ENCODE peak calls at places on chromosomes 16 and 17, in five cellular contexts. V is CD4-positive, alpha-beta T cell; Q is neural progenitor cell; E is psoas muscle; K is caudate nucleus. M is an unnamed sample.
A peak's percentile ranks its signal among the peaks of the same experiment; 100 is the strongest.

GRCh38 chr17:45791935-45792334 is 7.8 kb downstream of the CRHR1 start:
- DNase-seq in Q (no peak), K (no peak), E (no peak), V (no peak), M (no peak)

GRCh38 chr16:67177743-67178699 is 5.7 kb downstream of the MATCAP1 start:
- DNase-seq in E (peak; percentile 69), K (peak; percentile 70), Q (peak; percentile 87), V (peak; percentile 35), M (peak; percentile 43)

GRCh38 chr16:78505544-78506371 is 406.3 kb downstream of the WWOX start:
- DNase-seq in Q (no peak), K (peak; percentile 38), V (no peak), E (peak; percentile 82), M (no peak)

GRCh38 chr16:20763461-20764232 is at the start of gene ACSM3:
- DNase-seq in E (no peak), Q (peak; percentile 52), V (peak; percentile 58), K (no peak), M (peak; percentile 63)

GRCh38 chr16:7605812-7606211 is 273.2 kb downstream of the RBFOX1 start:
- DNase-seq in K (no peak), E (no peak), V (no peak), Q (no peak), M (no peak)

GRCh38 chr17:82386256-82386831 is 14.8 kb downstream of the UTS2R start:
- DNase-seq in E (peak; percentile 57), Q (no peak), V (no peak), K (no peak), M (no peak)

GRCh38 chr16:1659071-1659470 is 19.0 kb upstream of the JPT2 start:
- DNase-seq in V (no peak), K (peak; percentile 10), Q (no peak), E (no peak), M (no peak)

GRCh38 chr17:17075037-17075755 is 32.9 kb downstream of the MPRIP start:
- DNase-seq in E (peak; percentile 46), K (no peak), Q (no peak), V (no peak), M (no peak)

GRCh38 chr17:49106366-49107210 is 26.0 kb upstream of the B4GALNT2 start:
- DNase-seq in V (no peak), E (no peak), K (no peak), Q (no peak), M (no peak)

GRCh38 chr16:4846503-4846900 is 586 bp downstream of the GLYR1 start:
- DNase-seq in V (no peak), Q (peak; percentile 72), K (peak; percentile 42), E (peak; percentile 48), M (no peak)

GRCh38 chr17:50114849-50115357 is 15.1 kb downstream of the SAMD14 start:
- DNase-seq in Q (peak; percentile 85), E (no peak), K (peak; percentile 15), V (peak; percentile 23), M (peak; percentile 26)

GRCh38 chr17:350706-351435 is 1.7 kb downstream of the RPH3AL start:
- DNase-seq in Q (no peak), K (peak; percentile 27), E (peak; percentile 89), V (no peak), M (no peak)

GRCh38 chr17:48755346-48755745 is 26.8 kb upstream of the HOXB13 start:
- DNase-seq in E (no peak), Q (no peak), K (no peak), V (no peak), M (no peak)

GRCh38 chr17:10623786-10624338 is 33.2 kb downstream of the MYH3 start:
- DNase-seq in V (no peak), K (no peak), E (no peak), Q (no peak), M (no peak)

GRCh38 chr16:53056528-53056881 is 1.7 kb downstream of the CHD9 start:
- DNase-seq in Q (no peak), K (no peak), V (no peak), E (no peak), M (no peak)

GRCh38 chr16:80197790-80198201 is 343.0 kb upstream of the DYNLRB2 start:
- DNase-seq in Q (no peak), K (no peak), E (no peak), V (no peak), M (no peak)

GRCh38 chr17:47225436-47225858 is 16.3 kb downstream of the MYL4 start:
- DNase-seq in E (no peak), V (no peak), K (no peak), Q (no peak), M (no peak)

GRCh38 chr16:1157639-1158455 is 4.9 kb downstream of the CACNA1H start:
- DNase-seq in K (no peak), Q (no peak), E (no peak), V (no peak), M (no peak)

GRCh38 chr17:8339540-8339939 is at the start of gene ODF4:
- DNase-seq in K (no peak), V (no peak), Q (no peak), E (no peak), M (no peak)

GRCh38 chr16:29991571-29991904 is 3.9 kb downstream of the HIRIP3 start:
- DNase-seq in Q (no peak), V (no peak), E (no peak), K (no peak), M (no peak)

GRCh38 chr16:88387941-88388627 is 5.3 kb downstream of the ZNF469 start:
- DNase-seq in Q (peak; percentile 22), V (no peak), E (peak; percentile 24), K (peak; percentile 44), M (no peak)

GRCh38 chr17:164536-165235 is 16.8 kb downstream of the DOC2B start:
- DNase-seq in V (peak; percentile 34), Q (peak; percentile 85), K (peak; percentile 33), E (no peak), M (no peak)

GRCh38 chr16:49015189-49015540 is 266.5 kb downstream of the CBLN1 start:
- DNase-seq in K (no peak), E (no peak), V (no peak), Q (peak; percentile 35), M (no peak)

GRCh38 chr17:71032746-71033273 is 863.5 kb downstream of the KCNJ2 start:
- DNase-seq in E (no peak), K (no peak), V (no peak), Q (peak; percentile 84), M (no peak)

GRCh38 chr17:61338874-61339478 is 60.7 kb upstream of the TBX2 start:
- DNase-seq in E (no peak), Q (no peak), K (no peak), V (no peak), M (no peak)

GRCh38 chr17:58330544-58330996 is 2.0 kb upstream of the TSPOAP1 start:
- DNase-seq in K (no peak), E (no peak), V (no peak), Q (no peak), M (no peak)

GRCh38 chr17:67800495-67800928 is 24.8 kb upstream of the BPTF start:
- DNase-seq in V (peak; percentile 38), K (peak; percentile 66), E (peak; percentile 75), Q (peak; percentile 83), M (peak; percentile 60)

DNA sequence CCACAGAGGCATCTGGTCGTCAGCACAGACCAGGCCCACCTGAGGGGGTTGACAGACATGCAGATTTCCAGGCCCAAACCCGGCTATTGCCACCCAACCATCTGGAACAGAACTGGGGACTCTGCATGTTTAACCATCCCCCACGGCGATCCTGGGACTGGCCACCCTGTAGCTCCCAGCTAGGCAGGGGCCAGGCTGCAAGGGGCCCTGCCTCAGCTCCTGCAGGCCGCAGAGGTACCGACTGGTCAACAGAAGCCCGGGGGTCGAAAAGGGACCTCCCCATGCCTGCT is 223.5 kb upstream of the TNRC6C start:
- DNase-seq in E (no peak), K (no peak), Q (no peak), V (no peak), M (no peak)
- H3K27ac ChIP-seq in E (peak overlapping the region; percentile 9), K (peak overlapping the region; percentile 90), Q (peak overlapping the region; percentile 22), V (no peak overlapping the region), M (no peak overlapping the region)

GRCh38 chr16:83589576-83589975 is 218.2 kb upstream of the HSBP1 start:
- DNase-seq in E (no peak), K (no peak), V (no peak), Q (no peak), M (no peak)

GRCh38 chr16:83581994-83582747 is 225.6 kb upstream of the HSBP1 start:
- DNase-seq in V (no peak), Q (no peak), K (no peak), E (no peak), M (no peak)

GRCh38 chr16:83586036-83586810 is 221.6 kb upstream of the HSBP1 start:
- DNase-seq in E (no peak), V (no peak), Q (peak; percentile 57), K (no peak), M (no peak)

DNA sequence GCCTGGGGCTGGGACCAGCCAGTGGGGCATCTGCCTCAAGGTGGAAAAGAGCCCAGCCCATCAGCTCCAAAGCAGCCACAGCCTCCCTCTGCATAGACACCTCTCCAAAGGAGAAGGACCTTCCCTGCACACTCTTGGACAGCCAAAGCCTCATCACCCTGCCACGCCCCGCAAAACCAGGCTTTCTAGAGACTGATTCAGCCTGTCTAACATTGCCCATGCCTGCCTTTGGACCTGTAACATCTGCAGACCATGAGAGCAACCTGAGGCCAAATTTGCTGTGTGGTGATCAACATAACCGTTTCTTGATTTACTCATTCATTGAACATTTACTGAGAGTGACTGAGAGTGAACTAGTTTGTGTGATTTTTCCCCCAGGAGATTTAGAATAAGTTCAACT is 219.7 kb upstream of the HSBP1 start:
- DNase-seq in K (no peak), Q (no peak), E (no peak), V (no peak), M (no peak)
- H3K27ac ChIP-seq in K (no peak overlapping the region), Q (no peak overlapping the region), E (no peak overlapping the region), V (no peak overlapping the region), M (no peak overlapping the region)

DNA sequence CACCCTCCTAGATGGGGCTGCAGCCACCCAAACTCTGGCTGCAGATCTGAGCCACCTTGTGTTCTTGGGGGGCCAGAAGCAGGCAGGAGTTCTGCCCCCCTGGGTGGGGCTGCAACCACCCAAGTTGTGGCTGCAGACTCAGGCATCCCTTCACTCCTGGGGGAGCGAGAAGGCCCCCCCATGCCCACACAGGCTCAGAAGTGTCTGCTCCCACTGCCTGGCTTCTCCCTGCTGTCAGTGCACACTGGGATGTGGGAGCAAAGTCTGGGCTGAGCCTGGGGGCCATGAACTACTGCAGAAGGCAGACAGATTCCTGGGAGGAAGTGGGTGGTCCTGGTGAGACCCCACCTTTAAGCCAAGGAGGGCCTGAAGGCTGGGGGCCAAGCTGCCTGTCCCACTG is 13.0 kb downstream of the MT1X start:
- DNase-seq in Q (no peak), E (no peak), K (no peak), V (no peak), M (no peak)
- H3K27ac ChIP-seq in Q (no peak overlapping the region), E (no peak overlapping the region), K (no peak overlapping the region), V (no peak overlapping the region), M (no peak overlapping the region)

GRCh38 chr17:31573047-31573446 is 181.6 kb downstream of the RAB11FIP4 start:
- DNase-seq in K (no peak), Q (peak; percentile 51), E (no peak), V (no peak), M (no peak)
- H3K27ac ChIP-seq in K (no peak overlapping the region), Q (no peak overlapping the region), E (no peak overlapping the region), V (no peak overlapping the region), M (no peak overlapping the region)